ENCODE peak calls at places on chromosomes 13 and 19, in four cellular contexts. B, U, C and W are unnamed samples.
A peak's percentile ranks its signal among the peaks of the same experiment; 100 is the strongest.

GRCh38 chr13:40026741-40027140 is 371.3 kb downstream of the COG6 start:
- DNase-seq in B (no peak), U (no peak), C (no peak), W (no peak)

GRCh38 chr19:30332445-30333234 is 39.5 kb upstream of the ZNF536 start:
- DNase-seq in B (no peak), U (no peak), C (no peak), W (no peak)

GRCh38 chr13:39186205-39186880 is 148.1 kb downstream of the NHLRC3 start:
- DNase-seq in C (no peak), B (no peak), U (peak; percentile 25), W (no peak)

GRCh38 chr13:19681517-19681916 is 48.1 kb downstream of the MPHOSPH8 start:
- DNase-seq in B (no peak), C (no peak), U (no peak), W (no peak)

GRCh38 chr13:30341815-30342570 is 34.6 kb upstream of the KATNAL1 start:
- DNase-seq in C (peak; percentile 75), U (peak; percentile 81), B (peak; percentile 78), W (peak; percentile 28)

GRCh38 chr13:23673354-23673753 is 103.1 kb downstream of the TNFRSF19 start:
- DNase-seq in C (peak; percentile 49), B (no peak), U (peak; percentile 49), W (no peak)

GRCh38 chr19:56321981-56322558 is 7.4 kb upstream of the ZSCAN5A start:
- DNase-seq in C (no peak), U (no peak), B (no peak), W (no peak)

GRCh38 chr13:105333416-105333815 is 1202.0 kb downstream of the EFNB2 start:
- DNase-seq in U (no peak), B (no peak), C (no peak), W (no peak)

GRCh38 chr19:54453921-54454780 is 5.2 kb downstream of the LENG8 start:
- DNase-seq in B (peak; percentile 62), U (no peak), C (no peak), W (no peak)
- H3K4me1 ChIP-seq in B (peaks cover 26% of the 10 kb centered on the region), U (peaks cover 13% of the 10 kb centered on the region), C (peaks cover 13% of the 10 kb centered on the region), W (peaks cover 6% of the 10 kb centered on the region)

DNA sequence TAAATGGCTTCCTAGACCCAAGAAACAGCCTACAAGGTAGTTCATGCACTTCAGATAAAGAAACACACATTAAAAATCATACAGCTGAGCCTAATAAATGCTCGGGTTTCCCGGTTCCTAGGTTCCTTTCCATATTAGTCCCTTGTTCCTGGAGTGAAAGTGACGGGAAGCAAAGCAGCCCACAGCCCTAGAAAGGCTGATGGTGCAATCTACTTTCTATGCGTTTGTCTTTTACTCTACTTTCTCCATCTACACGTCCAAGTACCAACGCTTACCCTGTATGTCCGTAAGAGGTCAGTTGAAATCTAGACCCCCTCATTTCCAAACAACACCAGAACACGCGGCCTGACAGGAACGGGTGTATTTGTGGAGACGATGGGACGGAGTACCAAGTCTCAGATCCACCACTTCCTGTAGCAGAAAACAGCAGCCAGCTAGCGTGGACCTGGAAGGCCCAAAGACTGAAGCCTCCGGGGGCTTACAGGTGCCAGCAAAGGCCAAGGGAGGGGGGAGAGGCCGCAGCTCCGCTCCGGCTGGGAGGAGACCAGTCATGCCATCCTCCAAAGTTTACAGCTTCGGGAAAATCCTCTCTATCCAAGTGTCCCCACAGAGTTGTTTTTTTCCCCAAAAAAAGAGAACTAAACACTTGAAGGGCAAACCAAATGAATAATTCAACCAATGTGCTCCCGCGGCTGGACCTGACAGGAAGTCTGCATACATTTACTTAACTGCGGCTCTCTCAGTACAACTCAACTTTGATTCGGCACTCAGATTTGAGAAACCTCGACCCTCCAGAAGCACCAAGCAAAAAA is 34.1 kb downstream of the STK24 start:
- DNase-seq in C (no peak), U (no peak), B (no peak), W (no peak)
- H3K4me1 ChIP-seq in C (peaks cover 31% of the 10 kb centered on the region), U (peaks cover 13% of the 10 kb centered on the region), B (peaks cover 11% of the 10 kb centered on the region), W (peaks cover 40% of the 10 kb centered on the region)

GRCh38 chr19:13619203-13619632 is 112.9 kb upstream of the CACNA1A start:
- DNase-seq in C (no peak), U (no peak), B (no peak), W (no peak)
- H3K4me1 ChIP-seq in C (no peaks in the 10 kb centered on the region), U (no peaks in the 10 kb centered on the region), B (no peaks in the 10 kb centered on the region), W (peaks cover 8% of the 10 kb centered on the region)

DNA sequence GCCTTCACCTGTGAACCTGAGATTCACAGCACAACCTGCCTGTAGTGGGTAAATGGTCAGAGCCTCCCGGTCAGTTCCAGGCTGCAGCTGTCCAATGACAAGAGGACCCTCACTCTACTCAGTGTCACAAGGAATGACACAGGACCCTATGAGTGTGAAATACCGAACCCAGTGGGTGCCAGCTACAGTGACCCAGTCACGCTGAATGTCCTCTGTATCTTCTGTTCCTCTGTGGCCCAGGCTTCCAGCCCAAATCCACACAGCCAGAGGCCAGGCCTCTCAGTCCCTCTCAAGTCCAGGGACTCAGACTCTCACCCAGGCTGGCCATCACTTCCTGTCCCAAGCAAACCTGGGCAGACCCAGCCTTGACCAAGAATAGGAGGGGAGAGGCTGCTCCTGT is 10.8 kb downstream of the CEACAM3 start:
- DNase-seq in C (no peak), B (no peak), U (no peak), W (no peak)
- H3K4me1 ChIP-seq in C (no peaks in the 10 kb centered on the region), B (no peaks in the 10 kb centered on the region), U (no peaks in the 10 kb centered on the region), W (no peaks in the 10 kb centered on the region)

DNA sequence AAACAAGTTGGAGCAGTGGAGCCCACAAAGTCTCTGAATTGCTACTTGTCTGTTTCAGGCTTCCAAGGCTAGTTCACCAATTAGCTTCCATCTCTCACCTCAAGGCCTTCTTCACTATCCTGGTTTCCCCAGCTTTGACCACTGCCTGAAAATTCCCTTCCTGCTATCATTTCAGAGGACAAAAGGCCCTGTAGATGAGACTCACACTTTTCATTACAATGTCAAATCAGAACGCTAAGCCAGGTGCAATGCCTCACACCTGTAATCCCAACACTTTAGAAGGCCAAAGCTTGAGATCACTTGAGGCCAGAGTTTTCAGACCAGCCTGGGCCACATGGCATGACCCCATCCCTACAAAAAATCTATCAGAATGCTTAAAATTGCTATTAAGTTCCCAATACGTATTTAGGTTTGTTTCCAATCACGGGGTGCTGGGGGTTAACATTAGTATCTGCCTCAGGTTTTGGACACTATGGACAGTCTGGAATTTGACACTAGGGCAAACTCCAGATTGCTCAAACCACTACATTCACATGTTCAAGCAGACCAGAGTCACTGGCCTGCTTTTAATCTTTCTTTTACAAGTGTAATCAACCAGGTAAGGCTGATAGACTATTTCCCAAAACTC is 5.5 kb downstream of the TPT1 start:
- DNase-seq in B (no peak), U (no peak), C (no peak), W (peak; percentile 41)
- H3K4me1 ChIP-seq in B (peaks cover 29% of the 10 kb centered on the region), U (peaks cover 23% of the 10 kb centered on the region), C (peaks cover 18% of the 10 kb centered on the region), W (peaks cover 16% of the 10 kb centered on the region)

GRCh38 chr19:16371540-16371986 is 46.9 kb downstream of the KLF2 start:
- DNase-seq in U (peak; percentile 44), B (no peak), C (no peak), W (no peak)

GRCh38 chr19:16369306-16369663 is 44.7 kb downstream of the KLF2 start:
- DNase-seq in B (no peak), U (no peak), C (no peak), W (no peak)

GRCh38 chr19:16368385-16369305 is 44.0 kb downstream of the KLF2 start:
- DNase-seq in B (no peak), C (peak; percentile 3), U (no peak), W (no peak)

GRCh38 chr19:16370671-16371391 is 46.2 kb downstream of the KLF2 start:
- DNase-seq in U (no peak), C (no peak), B (no peak), W (no peak)

GRCh38 chr19:16369664-16370576 is 45.3 kb downstream of the KLF2 start:
- DNase-seq in B (no peak), U (no peak), C (no peak), W (no peak)
- H3K4me1 ChIP-seq in B (no peaks in the 10 kb centered on the region), U (peaks cover 12% of the 10 kb centered on the region), C (no peaks in the 10 kb centered on the region), W (peaks cover 20% of the 10 kb centered on the region)

DNA sequence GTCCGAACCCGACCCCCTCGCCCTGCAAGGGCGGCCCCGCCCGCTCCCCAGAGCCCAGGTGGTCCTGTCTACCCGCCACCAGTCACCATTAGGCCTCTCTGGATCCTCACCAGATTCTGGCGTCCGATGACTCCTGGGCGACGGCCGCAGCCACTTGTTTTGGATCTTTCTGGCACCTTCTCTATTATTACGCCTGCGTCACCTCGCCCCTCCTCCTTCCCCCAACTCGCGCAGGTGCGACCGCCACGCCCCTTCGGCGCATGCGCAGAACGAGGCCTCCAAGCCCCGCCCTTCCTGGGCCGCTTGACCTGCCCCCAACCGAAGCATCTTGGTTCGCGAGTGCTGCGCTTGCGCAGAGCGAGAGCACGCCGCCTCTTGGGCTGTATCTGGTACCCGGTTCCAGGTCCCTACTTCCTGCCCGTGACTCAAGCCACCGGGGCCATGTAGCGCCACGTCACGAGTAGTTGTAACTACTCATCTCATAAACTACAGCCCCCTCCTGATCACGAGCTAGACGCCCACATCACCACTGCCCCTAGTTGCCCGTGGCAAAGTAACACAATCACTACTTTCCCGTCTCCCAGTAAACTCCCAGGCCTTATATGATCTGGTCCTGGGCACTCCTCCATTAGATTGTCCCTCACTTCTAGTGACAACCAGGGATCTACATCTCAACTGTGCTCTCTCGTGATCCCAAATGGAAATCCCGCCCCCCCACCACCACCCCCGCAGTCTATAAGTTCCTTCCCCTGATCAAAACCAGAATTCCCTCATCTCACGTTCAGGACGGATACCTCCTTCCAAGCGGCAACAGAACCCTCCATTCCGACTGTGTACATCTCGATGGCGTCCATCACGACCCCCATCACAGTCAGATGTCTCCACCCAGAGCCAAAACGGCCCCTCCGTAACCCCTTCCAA is at the start of gene DEDD2:
- DNase-seq in U (peak; percentile 96), C (peak; percentile 97), B (peak; percentile 100), W (peak; percentile 96)
- H3K4me1 ChIP-seq in U (peaks cover 4% of the 10 kb centered on the region), C (peaks cover 24% of the 10 kb centered on the region), B (peaks cover 15% of the 10 kb centered on the region), W (peaks cover 2% of the 10 kb centered on the region)

GRCh38 chr19:40461669-40462221 is 3.8 kb downstream of the BLVRB start:
- DNase-seq in B (peak; percentile 16), U (no peak), C (no peak), W (no peak)
- H3K4me1 ChIP-seq in B (peaks cover 3% of the 10 kb centered on the region), U (peaks cover 6% of the 10 kb centered on the region), C (peaks cover 5% of the 10 kb centered on the region), W (peaks cover 5% of the 10 kb centered on the region)

DNA sequence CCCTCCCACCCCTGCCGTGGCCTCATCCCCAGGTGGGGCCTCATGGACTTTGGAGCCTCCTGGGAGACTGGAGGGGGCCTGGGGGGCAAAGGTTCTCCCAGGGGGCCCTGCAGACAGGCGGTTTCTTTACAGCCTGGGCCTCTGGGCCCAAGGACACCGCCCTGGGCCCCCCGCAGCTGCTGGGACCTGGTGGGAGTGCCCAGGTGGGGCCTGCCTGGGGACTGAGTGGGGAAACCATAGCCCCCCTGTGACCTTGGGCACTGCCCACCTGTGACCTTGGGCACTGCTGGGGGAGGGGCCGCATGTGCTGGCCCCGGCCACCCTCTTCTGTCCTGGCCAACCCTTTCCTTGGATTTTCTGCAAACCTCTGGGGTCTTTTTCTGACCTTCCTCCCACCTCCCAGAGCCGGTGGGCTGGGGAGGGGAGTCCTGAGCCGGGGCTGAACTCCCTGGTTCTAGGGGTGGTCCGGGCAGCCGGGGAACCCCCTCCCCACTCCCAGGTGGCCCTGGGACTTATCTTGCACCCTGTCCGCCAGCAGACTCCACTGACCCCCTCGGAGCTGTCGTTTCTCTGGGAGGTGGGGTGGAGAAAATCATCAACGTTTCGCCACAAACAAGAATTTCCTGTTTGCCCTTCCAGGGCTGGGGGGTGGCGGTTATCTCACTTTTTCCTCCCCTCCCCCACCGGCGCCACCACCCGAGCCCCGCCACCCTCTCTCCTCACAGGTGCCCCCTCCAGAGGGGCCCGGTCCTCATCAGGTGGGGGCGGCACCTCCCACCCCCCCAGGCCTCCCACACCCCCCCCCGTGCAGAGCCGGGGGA is 27.1 kb downstream of the ARID3A start:
- DNase-seq in B (peak; percentile 67), U (no peak), C (peak; percentile 92), W (no peak)
- H3K4me1 ChIP-seq in B (peaks cover 9% of the 10 kb centered on the region), U (no peaks in the 10 kb centered on the region), C (peaks cover 91% of the 10 kb centered on the region), W (peaks cover 41% of the 10 kb centered on the region)

GRCh38 chr19:47614559-47614958 is 5.6 kb downstream of the BICRA start:
- DNase-seq in B (no peak), C (no peak), U (no peak), W (no peak)
- H3K4me1 ChIP-seq in B (peaks cover 7% of the 10 kb centered on the region), C (peaks cover 22% of the 10 kb centered on the region), U (peaks cover 20% of the 10 kb centered on the region), W (peaks cover 14% of the 10 kb centered on the region)